ENCODE peak calls at places on chromosome 2, in four cellular contexts. S is iris pigment epithelial cell, K is NCI-H774, N is HEK293T. F is an unnamed sample.

GRCh38 chr2:111219734-111220505 is 99.2 kb downstream of the BCL2L11 start:
- DNase-seq in N (no peak), K (no peak), S (peak), F (no peak)

GRCh38 chr2:190137561-190137960 is 75.0 kb upstream of the MSTN start:
- DNase-seq in S (peak), N (no peak), K (no peak), F (no peak)

GRCh38 chr2:63055510-63056308 is 5.1 kb downstream of the OTX1 start:
- DNase-seq in K (no peak), S (peak), N (no peak), F (no peak)

GRCh38 chr2:172093416-172094318 is 8.4 kb downstream of the DLX1 start:
- DNase-seq in K (no peak), S (no peak), N (no peak), F (no peak)

GRCh38 chr2:130819915-130820861 is 16.5 kb upstream of the ARHGEF4 start:
- DNase-seq in S (no peak), K (no peak), N (no peak), F (no peak)

GRCh38 chr2:70890469-70891065 is 45.1 kb upstream of the ATP6V1B1 start:
- DNase-seq in N (no peak), K (no peak), S (no peak), F (no peak)

GRCh38 chr2:208064220-208064951 is 39.1 kb upstream of the PLEKHM3 start:
- DNase-seq in S (peak), K (no peak), N (no peak), F (no peak)

GRCh38 chr2:150610670-150611279 is 123.3 kb upstream of the RND3 start:
- DNase-seq in K (no peak), S (peak), N (peak), F (no peak)

GRCh38 chr2:11583203-11583752 is 49.4 kb downstream of the GREB1 start:
- DNase-seq in N (no peak), K (peak), S (no peak), F (no peak)

GRCh38 chr2:191247381-191248057 is 2.3 kb downstream of the MYO1B start:
- DNase-seq in K (no peak), N (peak), S (peak), F (no peak)

GRCh38 chr2:133986881-133987793 is 266.7 kb upstream of the MGAT5 start:
- DNase-seq in S (peak), N (no peak), K (no peak), F (no peak)

GRCh38 chr2:230877737-230878598 is 13.2 kb downstream of the ITM2C start:
- DNase-seq in N (no peak), S (no peak), K (no peak), F (no peak)

GRCh38 chr2:209960676-209961630 is 41.5 kb upstream of the RPE start:
- DNase-seq in N (peak), K (peak), S (peak), F (peak)

GRCh38 chr2:7736646-7737305 is 819.6 kb downstream of the RNF144A start:
- DNase-seq in N (no peak), S (no peak), K (no peak), F (no peak)

GRCh38 chr2:152058655-152059054 is 40.2 kb downstream of the CACNB4 start:
- DNase-seq in S (no peak), N (no peak), K (no peak), F (no peak)

GRCh38 chr2:54556659-54557121 is 100.6 kb downstream of the SPTBN1 start:
- DNase-seq in S (peak), N (no peak), K (no peak), F (no peak)

GRCh38 chr2:95056461-95057459 is 31.3 kb downstream of the MAL start:
- DNase-seq in S (peak), K (no peak), N (no peak), F (no peak)

GRCh38 chr2:69964353-69964831 is 3.0 kb upstream of the ASPRV1 start:
- DNase-seq in K (no peak), S (no peak), N (no peak), F (no peak)

GRCh38 chr2:141041281-141041680 is 1089.5 kb downstream of the LRP1B start:
- DNase-seq in K (no peak), N (no peak), S (peak), F (no peak)